ENCODE peak calls at places on chromosomes 5 and 9, in ten cellular contexts. One of them, this sample, is unnamed. For H3K27me3, the result is how much of the 10 kb centered on the place peaks cover.

GRCh38 chr9:83186354-83186753 is 123.4 kb upstream of the RASEF start:
- DNase-seq in suprapubic skin: no peak
- DNase-seq in left ventricle myocardium inferior: no peak
- DNase-seq in K562: no peak
- DNase-seq in fibroblast of lung: no peak
- DNase-seq in Peyer's patch: no peak
- DNase-seq in esophagus squamous epithelium: no peak
- DNase-seq in pancreas: no peak
- DNase-seq in uterus: no peak
- DNase-seq in neural progenitor cell: no peak
- DNase-seq in this sample: no peak

GRCh38 chr9:110745656-110746055 is 77.1 kb downstream of the MUSK start:
- DNase-seq in suprapubic skin: no peak
- DNase-seq in left ventricle myocardium inferior: no peak
- DNase-seq in K562: no peak
- DNase-seq in fibroblast of lung: peak
- DNase-seq in Peyer's patch: no peak
- DNase-seq in esophagus squamous epithelium: no peak
- DNase-seq in pancreas: no peak
- DNase-seq in uterus: no peak
- DNase-seq in neural progenitor cell: no peak
- DNase-seq in this sample: no peak

GRCh38 chr9:100595391-100596199 is 17.7 kb downstream of the CAVIN4 start:
- DNase-seq in suprapubic skin: no peak
- DNase-seq in left ventricle myocardium inferior: no peak
- DNase-seq in K562: peak
- DNase-seq in fibroblast of lung: peak
- DNase-seq in Peyer's patch: no peak
- DNase-seq in esophagus squamous epithelium: no peak
- DNase-seq in pancreas: no peak
- DNase-seq in uterus: no peak
- DNase-seq in neural progenitor cell: peak
- DNase-seq in this sample: no peak

GRCh38 chr5:34460496-34460895 is 195.6 kb upstream of the RAI14 start:
- DNase-seq in suprapubic skin: no peak
- DNase-seq in left ventricle myocardium inferior: no peak
- DNase-seq in K562: no peak
- DNase-seq in fibroblast of lung: peak
- DNase-seq in Peyer's patch: no peak
- DNase-seq in esophagus squamous epithelium: no peak
- DNase-seq in pancreas: no peak
- DNase-seq in uterus: no peak
- DNase-seq in neural progenitor cell: no peak
- DNase-seq in this sample: no peak

GRCh38 chr9:88932766-88933165 is 58.5 kb upstream of the S1PR3 start:
- DNase-seq in suprapubic skin: no peak
- DNase-seq in left ventricle myocardium inferior: no peak
- DNase-seq in K562: peak
- DNase-seq in fibroblast of lung: no peak
- DNase-seq in Peyer's patch: no peak
- DNase-seq in esophagus squamous epithelium: no peak
- DNase-seq in pancreas: no peak
- DNase-seq in uterus: no peak
- DNase-seq in neural progenitor cell: no peak
- DNase-seq in this sample: no peak

GRCh38 chr5:149675467-149676201 is 54.5 kb upstream of the PPARGC1B start:
- DNase-seq in suprapubic skin: no peak
- DNase-seq in left ventricle myocardium inferior: peak
- DNase-seq in K562: no peak
- DNase-seq in fibroblast of lung: no peak
- DNase-seq in Peyer's patch: no peak
- DNase-seq in esophagus squamous epithelium: no peak
- DNase-seq in pancreas: no peak
- DNase-seq in uterus: no peak
- DNase-seq in neural progenitor cell: no peak
- DNase-seq in this sample: no peak

GRCh38 chr5:154782812-154783592 is 27.8 kb downstream of the LARP1 start:
- DNase-seq in suprapubic skin: no peak
- DNase-seq in left ventricle myocardium inferior: no peak
- DNase-seq in K562: no peak
- DNase-seq in fibroblast of lung: no peak
- DNase-seq in Peyer's patch: no peak
- DNase-seq in esophagus squamous epithelium: no peak
- DNase-seq in pancreas: no peak
- DNase-seq in uterus: no peak
- DNase-seq in neural progenitor cell: peak
- DNase-seq in this sample: no peak

GRCh38 chr9:136403538-136403914 is 3.6 kb upstream of the SNAPC4 start:
- DNase-seq in suprapubic skin: no peak
- DNase-seq in left ventricle myocardium inferior: no peak
- DNase-seq in K562: no peak
- DNase-seq in fibroblast of lung: no peak
- DNase-seq in Peyer's patch: peak
- DNase-seq in esophagus squamous epithelium: no peak
- DNase-seq in pancreas: no peak
- DNase-seq in uterus: no peak
- DNase-seq in neural progenitor cell: no peak
- DNase-seq in this sample: peak

DNA sequence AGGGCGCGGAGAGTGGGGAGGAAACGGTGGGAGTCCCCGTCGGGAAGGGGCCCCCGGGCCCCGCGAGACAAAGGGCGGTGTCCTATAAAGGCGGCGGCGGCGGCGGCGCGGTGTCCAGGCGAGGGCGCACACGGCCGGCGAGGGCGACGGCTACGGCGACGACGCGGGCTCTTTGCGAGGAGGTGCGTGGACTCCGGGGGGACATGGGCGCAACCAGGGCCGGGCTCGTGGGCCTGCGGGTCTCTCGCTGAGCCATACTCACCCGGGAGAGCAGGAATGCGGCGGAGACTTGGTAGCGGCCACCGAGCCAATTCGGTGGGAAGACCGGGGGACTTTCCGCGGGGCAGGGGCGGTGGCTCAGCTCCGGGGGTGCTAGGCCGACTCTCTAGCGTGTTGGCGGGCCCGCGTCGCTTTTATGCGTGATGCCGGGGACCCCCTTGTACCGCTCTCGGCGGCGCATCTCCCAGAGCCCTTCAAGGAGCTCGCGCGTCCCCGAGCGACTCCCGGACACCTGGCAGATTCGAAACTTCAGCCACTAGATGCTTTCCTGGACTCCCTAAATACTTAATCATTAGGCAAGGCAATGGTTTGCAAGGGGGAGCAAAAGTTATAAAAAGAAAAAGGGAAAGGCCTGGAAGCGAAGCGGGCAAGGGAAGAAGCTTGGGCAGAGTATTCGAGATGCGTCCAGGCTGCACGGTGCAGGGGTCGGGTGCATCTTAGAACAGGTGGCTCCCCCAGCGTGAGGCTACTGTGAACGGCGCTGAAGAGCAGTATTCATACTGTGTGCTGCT is 5.9 kb upstream of the TAL2 start:
- DNase-seq in suprapubic skin: no peak
- DNase-seq in left ventricle myocardium inferior: peak
- DNase-seq in K562: peak
- DNase-seq in fibroblast of lung: peak
- DNase-seq in Peyer's patch: no peak
- DNase-seq in esophagus squamous epithelium: no peak
- DNase-seq in pancreas: peak
- DNase-seq in uterus: no peak
- DNase-seq in neural progenitor cell: peak
- DNase-seq in this sample: no peak
- H3K27me3 ChIP-seq in suprapubic skin: under half
- H3K27me3 ChIP-seq in left ventricle myocardium inferior: under half
- H3K27me3 ChIP-seq in K562: under half
- H3K27me3 ChIP-seq in fibroblast of lung: under half
- H3K27me3 ChIP-seq in Peyer's patch: under half
- H3K27me3 ChIP-seq in esophagus squamous epithelium: under half
- H3K27me3 ChIP-seq in pancreas: under half
- H3K27me3 ChIP-seq in uterus: under half
- H3K27me3 ChIP-seq in neural progenitor cell: half or more
- H3K27me3 ChIP-seq in this sample: under half

GRCh38 chr9:69322256-69322655 is 2.8 kb upstream of the ENTREP1 start:
- DNase-seq in suprapubic skin: no peak
- DNase-seq in left ventricle myocardium inferior: no peak
- DNase-seq in K562: no peak
- DNase-seq in fibroblast of lung: no peak
- DNase-seq in Peyer's patch: no peak
- DNase-seq in esophagus squamous epithelium: no peak
- DNase-seq in pancreas: no peak
- DNase-seq in uterus: no peak
- DNase-seq in neural progenitor cell: no peak
- DNase-seq in this sample: no peak

GRCh38 chr9:69326261-69326660 is 1.2 kb downstream of the ENTREP1 start:
- DNase-seq in suprapubic skin: no peak
- DNase-seq in left ventricle myocardium inferior: peak
- DNase-seq in K562: no peak
- DNase-seq in fibroblast of lung: no peak
- DNase-seq in Peyer's patch: no peak
- DNase-seq in esophagus squamous epithelium: no peak
- DNase-seq in pancreas: no peak
- DNase-seq in uterus: no peak
- DNase-seq in neural progenitor cell: peak
- DNase-seq in this sample: no peak

GRCh38 chr9:69325409-69326212 is 596 bp downstream of the ENTREP1 start:
- DNase-seq in suprapubic skin: no peak
- DNase-seq in left ventricle myocardium inferior: peak
- DNase-seq in K562: no peak
- DNase-seq in fibroblast of lung: no peak
- DNase-seq in Peyer's patch: no peak
- DNase-seq in esophagus squamous epithelium: no peak
- DNase-seq in pancreas: peak
- DNase-seq in uterus: no peak
- DNase-seq in neural progenitor cell: peak
- DNase-seq in this sample: no peak

GRCh38 chr9:69323886-69324285 is 1.1 kb upstream of the ENTREP1 start:
- DNase-seq in suprapubic skin: no peak
- DNase-seq in left ventricle myocardium inferior: no peak
- DNase-seq in K562: no peak
- DNase-seq in fibroblast of lung: no peak
- DNase-seq in Peyer's patch: no peak
- DNase-seq in esophagus squamous epithelium: no peak
- DNase-seq in pancreas: no peak
- DNase-seq in uterus: no peak
- DNase-seq in neural progenitor cell: no peak
- DNase-seq in this sample: no peak

DNA sequence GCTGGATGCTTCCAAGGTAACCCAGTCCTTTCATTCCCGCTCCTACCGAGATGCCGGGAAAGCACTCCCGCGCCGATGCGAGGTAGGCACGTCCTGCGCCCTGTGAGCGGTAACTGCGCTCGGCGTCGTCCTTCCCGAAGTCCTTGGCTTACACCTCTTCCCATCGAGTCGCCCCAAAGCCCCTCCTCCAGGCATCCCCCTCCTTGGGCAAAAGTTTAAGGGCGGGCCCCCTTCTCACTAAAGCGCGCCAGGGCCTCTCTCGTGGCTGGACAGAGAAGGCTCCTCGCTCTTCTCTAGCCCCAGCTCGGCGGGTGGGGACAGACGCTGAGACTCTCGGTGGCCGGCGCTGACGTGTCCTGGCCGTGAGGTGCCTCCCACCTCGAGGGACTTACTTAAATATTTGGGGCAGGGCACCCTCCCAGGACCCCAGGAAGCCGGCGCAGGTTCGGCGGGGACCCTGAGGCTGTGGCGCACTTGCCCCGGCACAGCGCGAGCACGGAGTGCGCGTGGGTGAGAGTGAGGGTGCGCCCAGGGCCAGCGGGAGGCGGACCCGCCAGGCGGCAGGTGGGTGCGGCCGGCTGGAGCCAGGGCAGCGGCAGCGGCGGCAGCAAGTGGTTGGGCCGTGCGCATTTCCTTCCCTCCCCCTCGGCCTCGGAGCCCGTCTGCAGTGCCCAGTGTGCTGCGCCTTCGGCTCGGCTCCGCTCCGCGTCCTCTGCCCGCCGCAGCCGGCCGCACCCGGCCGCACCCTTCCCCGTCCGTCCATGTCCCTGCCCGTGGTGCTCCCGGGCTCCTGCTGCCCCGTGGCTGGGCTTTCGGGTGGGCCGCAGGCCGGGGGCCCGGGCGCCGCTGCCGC is at the start of gene ENTREP1:
- DNase-seq in suprapubic skin: peak
- DNase-seq in left ventricle myocardium inferior: peak
- DNase-seq in K562: no peak
- DNase-seq in fibroblast of lung: peak
- DNase-seq in Peyer's patch: no peak
- DNase-seq in esophagus squamous epithelium: no peak
- DNase-seq in pancreas: peak
- DNase-seq in uterus: peak
- DNase-seq in neural progenitor cell: peak
- DNase-seq in this sample: no peak
- TF ChIP-seq CTCF in suprapubic skin: peak
- TF ChIP-seq CTCF in left ventricle myocardium inferior: peak
- TF ChIP-seq CTCF in K562: no peak
- TF ChIP-seq CTCF in fibroblast of lung: no peak
- TF ChIP-seq CTCF in Peyer's patch: no peak
- TF ChIP-seq CTCF in esophagus squamous epithelium: peak
- TF ChIP-seq CTCF in pancreas: no peak
- TF ChIP-seq CTCF in uterus: no peak
- TF ChIP-seq CTCF in neural progenitor cell: no peak
- TF ChIP-seq CTCF in this sample: no peak

DNA sequence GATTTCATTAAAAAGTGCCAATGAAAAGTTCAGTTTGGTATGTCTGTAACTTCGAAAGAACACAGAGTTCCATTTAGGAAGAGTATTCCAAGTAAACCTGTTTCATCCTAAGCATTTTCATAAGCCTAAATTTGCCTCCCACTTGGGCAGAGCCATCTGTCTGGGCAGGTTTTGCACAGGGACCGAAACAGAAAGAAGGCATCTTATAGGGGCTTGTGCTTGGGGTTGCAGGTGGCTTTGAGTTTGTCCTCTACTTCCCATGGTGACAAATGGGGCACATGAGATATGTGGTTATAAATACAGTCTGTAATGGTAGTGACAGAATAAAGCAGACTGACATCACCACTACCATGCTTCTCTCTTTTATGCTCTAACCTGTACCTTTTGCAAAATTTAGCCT is 63.7 kb downstream of the MCTP1 start:
- DNase-seq in suprapubic skin: no peak
- DNase-seq in left ventricle myocardium inferior: no peak
- DNase-seq in K562: no peak
- DNase-seq in fibroblast of lung: no peak
- DNase-seq in Peyer's patch: no peak
- DNase-seq in esophagus squamous epithelium: no peak
- DNase-seq in pancreas: no peak
- DNase-seq in uterus: no peak
- DNase-seq in neural progenitor cell: no peak
- DNase-seq in this sample: no peak
- H3K27me3 ChIP-seq in suprapubic skin: under half
- H3K27me3 ChIP-seq in left ventricle myocardium inferior: under half
- H3K27me3 ChIP-seq in K562: under half
- H3K27me3 ChIP-seq in fibroblast of lung: under half
- H3K27me3 ChIP-seq in Peyer's patch: under half
- H3K27me3 ChIP-seq in esophagus squamous epithelium: under half
- H3K27me3 ChIP-seq in pancreas: under half
- H3K27me3 ChIP-seq in uterus: under half
- H3K27me3 ChIP-seq in neural progenitor cell: under half
- H3K27me3 ChIP-seq in this sample: under half

DNA sequence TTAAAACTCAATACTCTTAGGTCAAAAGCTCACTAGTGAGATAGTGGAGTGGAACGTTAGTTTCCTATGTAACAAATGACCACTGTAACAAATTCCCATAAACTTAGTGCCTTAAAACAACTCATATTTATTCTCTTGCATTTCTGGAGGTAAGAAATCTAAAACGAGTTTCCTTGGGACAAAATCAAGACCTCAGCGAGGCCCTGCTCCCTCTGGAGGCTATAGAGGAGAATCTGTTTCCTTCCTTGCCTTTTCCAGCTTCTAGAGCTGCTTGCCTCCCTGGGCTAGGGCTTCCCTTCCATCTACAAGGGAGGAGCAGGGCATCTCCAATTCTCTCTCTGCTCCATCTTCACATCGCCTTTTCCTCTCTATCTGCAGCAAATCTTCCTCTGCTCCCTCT is 32.0 kb downstream of the SEMA5A start:
- DNase-seq in suprapubic skin: no peak
- DNase-seq in left ventricle myocardium inferior: no peak
- DNase-seq in K562: no peak
- DNase-seq in fibroblast of lung: no peak
- DNase-seq in Peyer's patch: no peak
- DNase-seq in esophagus squamous epithelium: no peak
- DNase-seq in pancreas: no peak
- DNase-seq in uterus: no peak
- DNase-seq in neural progenitor cell: peak
- DNase-seq in this sample: no peak
- TF ChIP-seq CTCF in suprapubic skin: no peak
- TF ChIP-seq CTCF in left ventricle myocardium inferior: peak
- TF ChIP-seq CTCF in K562: no peak
- TF ChIP-seq CTCF in fibroblast of lung: peak
- TF ChIP-seq CTCF in Peyer's patch: no peak
- TF ChIP-seq CTCF in esophagus squamous epithelium: no peak
- TF ChIP-seq CTCF in pancreas: no peak
- TF ChIP-seq CTCF in uterus: peak
- TF ChIP-seq CTCF in neural progenitor cell: peak
- TF ChIP-seq CTCF in this sample: no peak